ENCODE peak calls at places on chromosomes 2 and 18, in four cellular contexts. D is Panc1, O is lower lobe of right lung, T is breast epithelium. S is an unnamed sample.

GRCh38 chr18:9586814-9587213 is 27.5 kb downstream of the PPP4R1 start:
- DNase-seq in D (no peak), O (no peak), T (no peak), S (no peak)

GRCh38 chr18:48929951-48930713 is 20.6 kb downstream of the SMAD7 start:
- DNase-seq in D (no peak), O (no peak), T (no peak), S (no peak)

GRCh38 chr2:111702119-111702808 is 181.7 kb downstream of the ANAPC1 start:
- DNase-seq in D (no peak), O (no peak), T (no peak), S (no peak)

GRCh38 chr2:199911052-199911876 is at the start of gene C2orf69:
- DNase-seq in D (peak; percentile 96), O (peak; percentile 96), T (peak; percentile 97), S (peak; percentile 82)

GRCh38 chr18:54444309-54444914 is 86.7 kb downstream of the C18orf54 start:
- DNase-seq in D (peak; percentile 41), O (no peak), T (no peak), S (no peak)

GRCh38 chr2:39468574-39469331 is 31.7 kb upstream of the MAP4K3 start:
- DNase-seq in D (no peak), O (no peak), T (no peak), S (no peak)

GRCh38 chr2:76009484-76009883 is 298.8 kb upstream of the GCFC2 start:
- DNase-seq in D (no peak), O (no peak), T (no peak), S (no peak)

GRCh38 chr2:150286730-150287362 is 200.6 kb downstream of the RND3 start:
- DNase-seq in D (no peak), O (no peak), T (no peak), S (no peak)

GRCh38 chr2:48110497-48110896 is 204.2 kb upstream of the FBXO11 start:
- DNase-seq in D (no peak), O (no peak), T (no peak), S (no peak)

GRCh38 chr2:171482877-171483276 is 39.4 kb upstream of the CYBRD1 start:
- DNase-seq in D (no peak), O (no peak), T (no peak), S (no peak)

GRCh38 chr2:148926291-148926961 is 51.4 kb downstream of the KIF5C start:
- DNase-seq in D (peak; percentile 17), O (peak; percentile 58), T (no peak), S (peak; percentile 23)

GRCh38 chr2:44218771-44219170 is 50.1 kb downstream of the PPM1B start:
- DNase-seq in D (no peak), O (no peak), T (no peak), S (no peak)

GRCh38 chr18:48939368-48940097 is 11.2 kb downstream of the SMAD7 start:
- DNase-seq in D (no peak), O (no peak), T (no peak), S (no peak)

GRCh38 chr2:237490009-237490804 is 3.2 kb downstream of the MLPH start:
- DNase-seq in D (no peak), O (no peak), T (no peak), S (no peak)

GRCh38 chr2:77268626-77269025 is 253.6 kb downstream of the LRRTM4 start:
- DNase-seq in D (no peak), O (no peak), T (no peak), S (no peak)

GRCh38 chr2:205130111-205130829 is 552.0 kb upstream of the NRP2 start:
- DNase-seq in D (no peak), O (no peak), T (no peak), S (peak; percentile 8)

GRCh38 chr18:58216071-58216471 is 172.0 kb downstream of the NEDD4L start:
- DNase-seq in D (no peak), O (no peak), T (no peak), S (no peak)

GRCh38 chr2:199228887-199229819 is 228.6 kb downstream of the SATB2 start:
- DNase-seq in D (peak; percentile 54), O (no peak), T (no peak), S (no peak)

GRCh38 chr2:20247084-20247483 is 22.2 kb upstream of the SDC1 start:
- DNase-seq in D (no peak), O (no peak), T (no peak), S (no peak)

GRCh38 chr2:223884399-223884798 is 47.0 kb upstream of the AP1S3 start:
- DNase-seq in D (no peak), O (no peak), T (no peak), S (no peak)

GRCh38 chr2:110991951-110992350 is 128.8 kb upstream of the BCL2L11 start:
- DNase-seq in D (no peak), O (no peak), T (no peak), S (no peak)

GRCh38 chr2:66570471-66570870 is 135.5 kb downstream of the MEIS1 start:
- DNase-seq in D (no peak), O (no peak), T (no peak), S (no peak)

GRCh38 chr2:122070241-122070731 is 314.8 kb downstream of the TSN start:
- DNase-seq in D (no peak), O (no peak), T (no peak), S (no peak)

GRCh38 chr2:169822785-169823392 is 1.8 kb downstream of the METTL5 start:
- DNase-seq in D (no peak), O (no peak), T (no peak), S (no peak)

GRCh38 chr18:10010611-10011015 is 96.8 kb downstream of the VAPA start:
- DNase-seq in D (no peak), O (no peak), T (no peak), S (no peak)

GRCh38 chr2:71277536-71278103 is 50.7 kb upstream of the PAIP2B start:
- DNase-seq in D (peak; percentile 20), O (peak; percentile 53), T (no peak), S (no peak)

GRCh38 chr2:46847726-46848421 is 67.7 kb downstream of the MCFD2 start:
- DNase-seq in D (no peak), O (no peak), T (no peak), S (no peak)

GRCh38 chr2:119311371-119311770 is 55.3 kb downstream of the C2orf76 start:
- DNase-seq in D (no peak), O (no peak), T (no peak), S (no peak)

GRCh38 chr2:113203901-113204519 is 30.2 kb downstream of the PSD4 start:
- DNase-seq in D (peak; percentile 67), O (peak; percentile 67), T (no peak), S (peak; percentile 81)

GRCh38 chr18:72672364-72673151 is 128.4 kb upstream of the CBLN2 start:
- DNase-seq in D (no peak), O (no peak), T (no peak), S (no peak)

GRCh38 chr2:25257032-25257455 is 84.7 kb downstream of the DNMT3A start:
- DNase-seq in D (no peak), O (no peak), T (no peak), S (no peak)

GRCh38 chr18:45828917-45829811 is 3.7 kb downstream of the SIGLEC15 start:
- DNase-seq in D (no peak), O (peak; percentile 61), T (no peak), S (no peak)

GRCh38 chr2:223954401-223954800 is 2.9 kb upstream of the MRPL44 start:
- DNase-seq in D (no peak), O (no peak), T (no peak), S (no peak)

GRCh38 chr18:25180974-25181373 is 171.0 kb downstream of the ZNF521 start:
- DNase-seq in D (no peak), O (no peak), T (no peak), S (no peak)

GRCh38 chr2:238093181-238094140 is 6.7 kb upstream of the ESPNL start:
- DNase-seq in D (no peak), O (no peak), T (no peak), S (no peak)

GRCh38 chr2:128440087-128440665 is 121.5 kb upstream of the HS6ST1 start:
- DNase-seq in D (no peak), O (no peak), T (no peak), S (no peak)

GRCh38 chr2:128439231-128440086 is 120.8 kb upstream of the HS6ST1 start:
- DNase-seq in D (no peak), O (no peak), T (no peak), S (no peak)

GRCh38 chr2:128441341-128442052 is 122.8 kb upstream of the HS6ST1 start:
- DNase-seq in D (no peak), O (no peak), T (no peak), S (no peak)

GRCh38 chr2:128442053-128442751 is 123.5 kb upstream of the HS6ST1 start:
- DNase-seq in D (no peak), O (peak; percentile 77), T (no peak), S (no peak)

DNA sequence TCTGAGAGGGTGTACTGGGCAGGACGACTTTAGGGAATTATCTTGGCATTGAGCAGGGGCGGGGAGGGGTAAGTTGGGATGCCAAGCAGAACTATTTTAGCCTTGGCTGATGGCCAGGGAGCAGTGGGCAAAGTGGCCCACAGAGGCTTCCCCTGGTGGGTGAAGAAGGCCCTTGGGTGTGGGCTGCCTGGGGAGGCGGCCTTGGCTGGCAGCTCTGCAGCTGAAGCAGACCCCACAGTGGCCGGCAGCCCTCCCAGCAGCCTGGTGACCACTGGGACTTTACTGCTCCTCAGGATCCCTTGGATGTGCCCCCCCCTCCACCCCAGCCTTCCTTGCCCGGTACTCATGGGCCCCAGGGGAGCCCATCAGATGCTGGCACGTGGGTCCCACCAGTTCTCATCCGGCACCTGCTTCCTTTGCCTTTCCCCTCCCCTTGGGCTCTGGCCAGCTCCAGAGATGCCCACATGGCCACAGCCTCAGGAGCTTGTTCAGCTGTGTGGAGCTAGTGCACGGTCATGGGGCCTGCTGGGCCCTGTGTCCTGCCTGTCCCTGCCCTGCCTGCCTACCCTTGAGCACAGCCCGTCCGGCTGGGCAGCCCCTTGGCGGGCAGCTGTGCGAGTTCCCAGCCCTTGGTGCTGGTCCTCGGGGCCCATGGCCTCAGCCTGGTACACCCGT is 122.1 kb upstream of the HS6ST1 start:
- DNase-seq in D (no peak), O (no peak), T (no peak), S (no peak)
- H3K4me3 ChIP-seq in D (no peak overlapping the region), O (no peak overlapping the region), T (no peak overlapping the region), S (no peak overlapping the region)

GRCh38 chr2:65388626-65389390 is 43.6 kb downstream of the SPRED2 start:
- DNase-seq in D (no peak), O (no peak), T (no peak), S (no peak)
- H3K4me1 ChIP-seq in D (peaks cover 70% of the 10 kb centered on the region), O (peaks cover 55% of the 10 kb centered on the region), T (peaks cover 10% of the 10 kb centered on the region), S (no peaks in the 10 kb centered on the region)

DNA sequence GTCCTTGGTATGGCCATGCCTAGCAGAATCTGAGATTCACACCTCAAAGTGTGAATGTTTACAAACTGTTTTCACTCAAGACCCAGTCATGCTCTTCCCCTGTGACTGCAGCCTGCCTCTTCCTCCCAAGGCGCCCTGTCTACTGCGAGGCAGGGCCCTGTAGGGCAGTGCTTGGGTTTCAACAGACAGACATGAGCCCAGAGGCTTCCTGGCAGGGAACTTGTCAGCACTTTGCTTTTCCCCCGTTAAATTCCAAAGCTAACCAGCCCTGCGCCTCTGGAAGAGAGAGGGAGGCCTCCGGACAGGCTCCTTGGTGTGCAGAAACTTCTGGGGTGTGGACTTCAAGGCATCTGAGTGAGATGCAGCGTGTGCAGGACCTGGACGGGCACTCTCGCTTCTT is 8.6 kb upstream of the ZNF516 start:
- DNase-seq in D (no peak), O (no peak), T (no peak), S (no peak)
- H3K27ac ChIP-seq in D (no peak overlapping the region), O (no peak overlapping the region), T (no peak overlapping the region), S (no peak overlapping the region)

GRCh38 chr2:97995026-97995733 is 568 bp downstream of the TMEM131 start:
- DNase-seq in D (no peak), O (peak; percentile 72), T (no peak), S (peak; percentile 35)

GRCh38 chr2:97991081-97991856 is 4.5 kb downstream of the TMEM131 start:
- DNase-seq in D (no peak), O (no peak), T (no peak), S (no peak)

GRCh38 chr2:97995734-97996624 is at the start of gene TMEM131:
- DNase-seq in D (peak; percentile 69), O (peak; percentile 95), T (peak; percentile 94), S (peak; percentile 96)

GRCh38 chr2:97993926-97994325 is 1.8 kb downstream of the TMEM131 start:
- DNase-seq in D (no peak), O (no peak), T (no peak), S (no peak)

GRCh38 chr2:97992836-97993825 is 2.6 kb downstream of the TMEM131 start:
- DNase-seq in D (no peak), O (no peak), T (no peak), S (no peak)
- H3K4me3 ChIP-seq in D (peak overlapping the region; percentile 81), O (peak overlapping the region; percentile 82), T (peak overlapping the region; percentile 94), S (no peak overlapping the region)

S was measured in naive thymus-derived CD4-positive, alpha-beta T cell.